ENCODE peak calls at places on chromosome 3, in nine cellular contexts. M is kidney tubule cell; B is T-helper 1 cell; R is sciatic nerve; N is GM03348; D is left cardiac atrium; T is CD8-positive, alpha-beta memory T cell; O is left ventricle myocardium inferior; C is epithelial cell of esophagus. Y is an unnamed sample.

GRCh38 chr3:195153121-195153520 is 117.8 kb downstream of the XXYLT1 start:
- DNase-seq in O (no peak), B (no peak), T (no peak), R (no peak), C (no peak), D (no peak), M (no peak), N (no peak), Y (no peak)

GRCh38 chr3:110237091-110237615 is 834.5 kb upstream of the NECTIN3 start:
- DNase-seq in C (no peak), D (no peak), T (no peak), M (no peak), N (no peak), R (no peak), B (no peak), O (no peak), Y (no peak)

GRCh38 chr3:123652346-123652984 is 67.6 kb upstream of the HACD2 start:
- DNase-seq in M (peak), C (peak), D (peak), N (peak), T (no peak), R (peak), O (peak), B (no peak), Y (peak)

GRCh38 chr3:61168286-61168685 is 83.0 kb downstream of the FHIT start:
- DNase-seq in R (no peak), N (no peak), M (no peak), D (no peak), B (no peak), T (no peak), C (no peak), O (no peak), Y (no peak)

GRCh38 chr3:189748046-189748445 is 116.9 kb downstream of the TP63 start:
- DNase-seq in C (no peak), B (no peak), T (no peak), N (no peak), D (no peak), O (no peak), R (no peak), M (no peak), Y (no peak)

GRCh38 chr3:102525624-102526023 is 90.8 kb downstream of the ZPLD1 start:
- DNase-seq in O (no peak), B (no peak), M (no peak), C (no peak), N (no peak), R (no peak), T (no peak), D (no peak), Y (no peak)

GRCh38 chr3:172918165-172918564 is 167.6 kb downstream of the ECT2 start:
- DNase-seq in C (no peak), M (no peak), B (no peak), R (no peak), N (no peak), T (no peak), D (no peak), O (no peak), Y (no peak)

GRCh38 chr3:100140976-100141375 is 26.7 kb upstream of the FILIP1L start:
- DNase-seq in M (no peak), T (no peak), B (no peak), C (no peak), O (no peak), D (no peak), R (no peak), N (no peak), Y (no peak)

GRCh38 chr3:25855281-25855680 is 65.4 kb downstream of the OXSM start:
- DNase-seq in C (peak), O (no peak), M (no peak), T (no peak), N (no peak), R (no peak), D (no peak), B (no peak), Y (no peak)